ENCODE peak calls at places on chromosomes 16 and 17, in four cellular contexts. M is mesendoderm, W is IMR-90, G is H1. B is an unnamed sample.

GRCh38 chr17:199195-199604 is 17.8 kb upstream of the DOC2B start:
- DNase-seq in W (peak; percentile 16), G (no peak), M (no peak), B (no peak)

GRCh38 chr17:72164340-72164739 is 43.5 kb downstream of the SOX9 start:
- DNase-seq in M (no peak), G (no peak), W (peak; percentile 20), B (no peak)

GRCh38 chr16:53843084-53843483 is 139.1 kb downstream of the FTO start:
- DNase-seq in G (no peak), M (no peak), W (no peak), B (no peak)

GRCh38 chr16:85259831-85260165 is 147.5 kb upstream of the CIBAR2 start:
- DNase-seq in M (no peak), G (no peak), W (no peak), B (no peak)

GRCh38 chr16:31505483-31505882 is 2.7 kb downstream of the RUSF1 start:
- DNase-seq in G (no peak), M (no peak), W (no peak), B (no peak)

GRCh38 chr16:22641030-22641671 is 130.5 kb downstream of the NPIPB5 start:
- DNase-seq in G (peak; percentile 69), M (peak; percentile 50), W (peak; percentile 49), B (peak; percentile 60)

GRCh38 chr17:73262676-73263642 is 1.3 kb upstream of the CPSF4L start:
- DNase-seq in W (no peak), M (peak; percentile 40), G (peak; percentile 73), B (no peak)

GRCh38 chr17:44473367-44473766 is 29.8 kb downstream of the GPATCH8 start:
- DNase-seq in W (no peak), G (no peak), M (no peak), B (no peak)

GRCh38 chr17:71959129-71959528 is 161.7 kb upstream of the SOX9 start:
- DNase-seq in M (no peak), W (peak; percentile 8), G (no peak), B (no peak)

GRCh38 chr16:59988591-59988990 is 1254.5 kb upstream of the GOT2 start:
- DNase-seq in G (no peak), W (no peak), M (no peak), B (no peak)

GRCh38 chr16:28304214-28304613 is 11.9 kb downstream of the SBK1 start:
- DNase-seq in M (peak; percentile 64), G (peak; percentile 75), W (peak; percentile 40), B (peak; percentile 50)

GRCh38 chr16:50841081-50841886 is 99.4 kb downstream of the CYLD start:
- DNase-seq in W (no peak), M (peak; percentile 67), G (peak; percentile 24), B (peak; percentile 54)

GRCh38 chr17:50596191-50597037 is 35.9 kb downstream of the CACNA1G start:
- DNase-seq in W (no peak), M (peak; percentile 70), G (peak; percentile 88), B (peak; percentile 92)

GRCh38 chr16:14629612-14629918 is 495 bp downstream of the PARN start:
- DNase-seq in M (peak; percentile 63), G (no peak), W (no peak), B (no peak)

GRCh38 chr17:601462-602303 is 113.0 kb downstream of the VPS53 start:
- DNase-seq in M (no peak), W (peak; percentile 87), G (no peak), B (no peak)

GRCh38 chr17:78953356-78954350 is 26.1 kb downstream of the LGALS3BP start:
- DNase-seq in G (no peak), W (no peak), M (no peak), B (peak; percentile 32)

GRCh38 chr16:87543436-87544191 is 50.8 kb upstream of the ZCCHC14 start:
- DNase-seq in W (no peak), M (no peak), G (no peak), B (no peak)

GRCh38 chr17:27572665-27573064 is 58.3 kb upstream of the LGALS9 start:
- DNase-seq in M (peak; percentile 58), G (no peak), W (peak; percentile 77), B (no peak)

GRCh38 chr16:27475561-27475960 is 73.6 kb downstream of the IL21R start:
- DNase-seq in W (peak; percentile 95), M (no peak), G (no peak), B (no peak)

GRCh38 chr16:53055603-53056527 is 1.1 kb downstream of the CHD9 start:
- DNase-seq in M (peak; percentile 95), G (peak; percentile 61), W (peak; percentile 72), B (peak; percentile 43)

GRCh38 chr17:46044286-46044928 is 45.4 kb downstream of the STH start:
- DNase-seq in G (no peak), W (peak; percentile 87), M (peak; percentile 94), B (peak; percentile 76)

GRCh38 chr17:49022391-49022941 is 25.3 kb downstream of the IGF2BP1 start:
- DNase-seq in M (peak; percentile 99), W (peak; percentile 49), G (peak; percentile 80), B (peak; percentile 96)

GRCh38 chr17:68290268-68290954 is 516 bp downstream of the SLC16A6 start:
- DNase-seq in M (peak; percentile 48), W (no peak), G (peak; percentile 71), B (peak; percentile 65)

GRCh38 chr17:83190601-83191387 is 111.4 kb downstream of the METRNL start:
- DNase-seq in G (no peak), W (no peak), M (no peak), B (no peak)

GRCh38 chr17:71461504-71462197 is 659.2 kb upstream of the SOX9 start:
- DNase-seq in M (no peak), W (no peak), G (no peak), B (no peak)

GRCh38 chr17:6365187-6365943 is 69.6 kb downstream of the AIPL1 start:
- DNase-seq in W (peak; percentile 74), G (peak; percentile 19), M (no peak), B (no peak)

GRCh38 chr17:79874329-79874981 is 35.2 kb upstream of the CBX4 start:
- DNase-seq in G (no peak), W (peak; percentile 24), M (peak; percentile 59), B (no peak)

GRCh38 chr16:89133457-89134127 is 38.0 kb upstream of the CDH15 start:
- DNase-seq in G (no peak), W (no peak), M (no peak), B (no peak)

GRCh38 chr16:85028638-85029412 is 1.2 kb downstream of the KIAA0513 start:
- DNase-seq in W (peak; percentile 47), M (no peak), G (no peak), B (no peak)

GRCh38 chr16:15427648-15428239 is 6.6 kb upstream of the BMERB1 start:
- DNase-seq in M (peak; percentile 37), G (no peak), W (peak; percentile 84), B (no peak)

GRCh38 chr17:17874478-17874877 is 37.7 kb upstream of the SREBF1 start:
- DNase-seq in G (no peak), W (peak; percentile 92), M (peak; percentile 59), B (no peak)

GRCh38 chr17:37643829-37644228 is 583 bp upstream of the DDX52 start:
- DNase-seq in G (no peak), M (peak; percentile 5), W (no peak), B (no peak)

GRCh38 chr17:44400226-44400847 is 10.9 kb upstream of the ITGA2B start:
- DNase-seq in M (no peak), W (peak; percentile 41), G (peak; percentile 43), B (no peak)

GRCh38 chr16:49482690-49483089 is 109.1 kb downstream of the C16orf78 start:
- DNase-seq in M (no peak), G (no peak), W (no peak), B (no peak)
- H3K56ac ChIP-seq in M (no peak overlapping the region), G (no peak overlapping the region), W (no peak overlapping the region), B (no peak overlapping the region)

GRCh38 chr17:31250229-31250628 is 46.8 kb downstream of the OMG start:
- DNase-seq in M (no peak), W (no peak), G (no peak), B (no peak)

GRCh38 chr17:31251618-31252328 is 45.3 kb downstream of the OMG start:
- DNase-seq in W (no peak), M (no peak), G (no peak), B (no peak)

GRCh38 chr17:31251075-31251474 is 46.0 kb downstream of the OMG start:
- DNase-seq in G (no peak), W (no peak), M (peak; percentile 8), B (no peak)

GRCh38 chr17:31248986-31249385 is 48.1 kb downstream of the OMG start:
- DNase-seq in G (no peak), W (peak; percentile 78), M (no peak), B (no peak)

DNA sequence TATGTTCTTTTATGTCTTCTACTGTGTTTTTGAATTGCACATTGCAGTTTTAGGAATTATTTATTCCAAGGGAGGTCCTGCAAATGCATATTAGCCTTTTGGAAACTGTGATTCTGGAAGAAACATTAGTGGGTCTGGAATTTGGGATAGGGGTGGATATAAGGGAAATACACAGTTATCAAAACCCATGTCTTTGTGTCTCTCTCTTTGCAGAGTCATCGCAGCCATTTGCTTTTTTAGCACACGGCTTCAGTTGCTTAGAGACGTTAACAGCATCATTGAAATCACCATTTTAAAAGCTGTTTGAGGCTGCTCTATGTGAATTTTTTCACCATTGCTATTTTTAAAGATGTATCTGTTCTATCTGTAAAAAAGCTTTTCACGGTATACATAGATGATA is 47.3 kb downstream of the OMG start:
- DNase-seq in W (no peak), G (no peak), M (peak; percentile 31), B (no peak)
- H3K27ac ChIP-seq in W (peak overlapping the region; percentile 27), G (no peak overlapping the region), M (no peak overlapping the region), B (no peak overlapping the region)

GRCh38 chr17:47239663-47240374 is 13.8 kb upstream of the ITGB3 start:
- DNase-seq in G (no peak), M (no peak), W (peak; percentile 98), B (no peak)
- H3K4ac ChIP-seq in G (no peak overlapping the region), M (no peak overlapping the region), W (peak overlapping the region; percentile 97), B (no peak overlapping the region)

GRCh38 chr17:81647640-81648012 is 8.7 kb downstream of the PDE6G start:
- DNase-seq in M (no peak), W (no peak), G (peak; percentile 53), B (peak; percentile 46)

GRCh38 chr17:81644496-81644895 is 7.5 kb downstream of the TSPAN10 start:
- DNase-seq in G (no peak), W (no peak), M (no peak), B (no peak)

GRCh38 chr17:81646869-81647600 is 9.3 kb downstream of the PDE6G start:
- DNase-seq in G (no peak), W (no peak), M (no peak), B (peak; percentile 49)

GRCh38 chr17:81648013-81648706 is 8.2 kb downstream of the PDE6G start:
- DNase-seq in M (no peak), G (peak; percentile 79), W (no peak), B (peak; percentile 47)

DNA sequence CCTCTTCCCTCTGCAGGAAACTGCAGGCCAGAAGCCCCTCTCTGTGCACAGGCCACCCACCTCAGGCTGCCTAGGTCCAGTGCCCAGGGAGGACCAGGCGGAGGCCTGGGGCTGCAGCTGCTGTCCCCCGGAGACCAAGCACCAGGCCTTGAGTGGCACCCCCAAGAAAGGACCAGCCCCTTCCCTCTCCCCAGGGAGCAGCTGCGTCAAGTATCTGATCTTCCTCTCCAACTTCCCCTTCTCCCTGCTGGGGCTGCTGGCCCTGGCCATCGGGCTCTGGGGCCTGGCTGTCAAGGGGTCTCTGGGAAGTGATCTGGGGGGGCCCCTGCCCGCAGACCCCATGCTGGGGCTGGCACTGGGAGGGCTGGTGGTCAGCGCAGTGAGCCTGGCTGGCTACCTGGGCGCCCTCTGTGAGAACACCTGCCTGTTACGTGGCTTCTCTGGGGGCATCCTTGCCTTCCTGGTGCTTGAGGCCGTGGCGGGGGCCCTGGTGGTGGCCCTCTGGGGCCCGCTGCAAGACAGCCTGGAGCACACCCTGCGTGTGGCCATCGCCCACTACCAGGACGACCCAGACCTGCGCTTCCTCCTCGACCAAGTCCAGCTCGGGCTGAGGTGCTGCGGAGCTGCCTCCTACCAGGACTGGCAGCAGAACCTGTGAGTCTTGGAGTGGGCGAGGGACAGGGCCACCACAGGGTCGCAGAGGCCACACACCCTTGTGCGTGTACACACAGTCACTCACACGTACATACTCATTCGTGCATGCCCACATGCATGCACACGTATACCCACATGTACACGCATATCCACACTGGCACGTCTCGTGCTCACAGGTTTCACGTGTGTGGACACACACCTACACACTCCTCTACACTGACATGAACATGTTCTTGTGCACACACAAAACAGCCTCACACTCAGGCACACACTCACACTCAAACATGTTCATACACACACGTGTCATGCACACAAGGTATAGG is 8.3 kb downstream of the TSPAN10 start:
- DNase-seq in G (no peak), W (no peak), M (no peak), B (no peak)
- H3K56ac ChIP-seq in G (no peak overlapping the region), W (no peak overlapping the region), M (no peak overlapping the region), B (no peak overlapping the region)